ENCODE peak calls at places on chromosomes 11 and 22, in five cellular contexts. Q, V, H, Y and J are unnamed samples.

GRCh38 chr11:109929308-109929707 is 163.9 kb upstream of the ZC3H12C start:
- DNase-seq in Q (no peak), V (no peak), H (no peak), Y (no peak), J (no peak)

GRCh38 chr22:27537481-27537891 is 264.1 kb downstream of the MN1 start:
- DNase-seq in Q (no peak), V (no peak), H (no peak), Y (no peak), J (no peak)

GRCh38 chr11:1428762-1429316 is 39.1 kb downstream of the BRSK2 start:
- DNase-seq in Q (no peak), V (no peak), H (no peak), Y (no peak), J (no peak)

GRCh38 chr11:133966924-133967598 is 10.3 kb upstream of the IGSF9B start:
- DNase-seq in Q (peak; percentile 29), V (no peak), H (peak; percentile 77), Y (peak; percentile 36), J (no peak)

GRCh38 chr11:44564653-44565007 is 833 bp upstream of the CD82 start:
- DNase-seq in Q (no peak), V (peak; percentile 97), H (peak; percentile 45), Y (no peak), J (peak; percentile 91)

GRCh38 chr22:39712938-39713525 is 142.5 kb downstream of the CACNA1I start:
- DNase-seq in Q (no peak), V (no peak), H (no peak), Y (no peak), J (no peak)

GRCh38 chr11:117559698-117560097 is 232.0 kb downstream of the CEP164 start:
- DNase-seq in Q (no peak), V (no peak), H (no peak), Y (no peak), J (no peak)

GRCh38 chr22:36144886-36145541 is 15.5 kb downstream of the APOL3 start:
- DNase-seq in Q (peak; percentile 40), V (peak; percentile 42), H (peak; percentile 86), Y (peak; percentile 54), J (peak; percentile 63)

GRCh38 chr22:45785458-45785857 is 113.8 kb downstream of the ATXN10 start:
- DNase-seq in Q (peak; percentile 28), V (peak; percentile 65), H (no peak), Y (no peak), J (no peak)

GRCh38 chr11:116110802-116111201 is 606.6 kb upstream of the CADM1 start:
- DNase-seq in Q (no peak), V (no peak), H (peak; percentile 9), Y (no peak), J (no peak)

GRCh38 chr11:130166457-130166784 is 6.8 kb downstream of the ST14 start:
- DNase-seq in Q (peak; percentile 72), V (peak; percentile 96), H (no peak), Y (no peak), J (no peak)

GRCh38 chr11:112024178-112024777 is 930 bp upstream of the DLAT start:
- DNase-seq in Q (no peak), V (no peak), H (no peak), Y (peak; percentile 40), J (no peak)

GRCh38 chr11:114738954-114739353 is 60.6 kb downstream of the NXPE2 start:
- DNase-seq in Q (peak; percentile 61), V (peak; percentile 26), H (peak; percentile 45), Y (peak; percentile 46), J (no peak)

GRCh38 chr11:12024314-12024926 is 16.0 kb upstream of the DKK3 start:
- DNase-seq in Q (no peak), V (no peak), H (no peak), Y (no peak), J (no peak)

GRCh38 chr11:123470862-123471261 is 40.8 kb downstream of the GRAMD1B start:
- DNase-seq in Q (no peak), V (no peak), H (no peak), Y (no peak), J (no peak)

GRCh38 chr22:42726811-42727210 is 6.1 kb upstream of the A4GALT start:
- DNase-seq in Q (no peak), V (no peak), H (no peak), Y (no peak), J (no peak)

GRCh38 chr11:93481279-93481678 is 61.9 kb downstream of the SMCO4 start:
- DNase-seq in Q (peak; percentile 76), V (peak; percentile 16), H (no peak), Y (no peak), J (no peak)
- H3K4me1 ChIP-seq in Q (peaks cover 5% of the 10 kb centered on the region), V (no peaks in the 10 kb centered on the region), H (peaks cover 14% of the 10 kb centered on the region), Y (no peaks in the 10 kb centered on the region), J (peaks cover 4% of the 10 kb centered on the region)

GRCh38 chr11:41943671-41944070 is 484.2 kb upstream of the LRRC4C start:
- DNase-seq in Q (no peak), V (peak; percentile 43), H (no peak), Y (no peak), J (no peak)

GRCh38 chr11:41950470-41951143 is 491.2 kb upstream of the LRRC4C start:
- DNase-seq in Q (no peak), V (peak; percentile 6), H (no peak), Y (no peak), J (no peak)

DNA sequence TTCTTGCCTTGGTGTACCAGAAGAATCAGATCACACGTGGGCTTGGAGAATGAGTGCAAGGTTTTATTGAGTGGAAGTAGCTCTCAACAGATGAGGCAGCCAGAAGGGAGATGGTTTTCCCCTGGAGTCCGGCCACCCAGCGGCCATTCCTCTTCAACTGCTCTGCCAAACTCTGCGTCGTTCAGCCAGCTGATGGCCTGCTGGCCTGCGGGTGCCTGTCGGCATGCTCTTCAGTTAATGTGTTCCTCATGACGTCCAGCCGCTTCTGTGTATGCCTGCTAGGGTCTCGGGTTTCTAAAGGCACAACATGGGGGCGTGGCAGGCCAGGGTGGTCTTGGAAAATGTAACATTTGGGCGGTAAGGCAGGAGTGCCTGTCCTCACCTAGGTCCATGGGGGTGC is 487.9 kb upstream of the LRRC4C start:
- DNase-seq in Q (no peak), V (no peak), H (no peak), Y (no peak), J (no peak)
- H3K27me3 ChIP-seq in Q (no peaks in the 10 kb centered on the region), V (no peaks in the 10 kb centered on the region), H (no peaks in the 10 kb centered on the region), Y (no peaks in the 10 kb centered on the region), J (no peaks in the 10 kb centered on the region)

GRCh38 chr11:103648670-103649400 is 387.6 kb upstream of the DDI1 start:
- DNase-seq in Q (no peak), V (peak; percentile 62), H (no peak), Y (no peak), J (no peak)

GRCh38 chr11:103649401-103649895 is 387.0 kb upstream of the DDI1 start:
- DNase-seq in Q (no peak), V (peak; percentile 83), H (no peak), Y (no peak), J (no peak)

GRCh38 chr11:103652013-103652412 is 384.4 kb upstream of the DDI1 start:
- DNase-seq in Q (no peak), V (peak; percentile 59), H (no peak), Y (no peak), J (no peak)

GRCh38 chr11:103651341-103651998 is 385.0 kb upstream of the DDI1 start:
- DNase-seq in Q (no peak), V (no peak), H (no peak), Y (no peak), J (no peak)

DNA sequence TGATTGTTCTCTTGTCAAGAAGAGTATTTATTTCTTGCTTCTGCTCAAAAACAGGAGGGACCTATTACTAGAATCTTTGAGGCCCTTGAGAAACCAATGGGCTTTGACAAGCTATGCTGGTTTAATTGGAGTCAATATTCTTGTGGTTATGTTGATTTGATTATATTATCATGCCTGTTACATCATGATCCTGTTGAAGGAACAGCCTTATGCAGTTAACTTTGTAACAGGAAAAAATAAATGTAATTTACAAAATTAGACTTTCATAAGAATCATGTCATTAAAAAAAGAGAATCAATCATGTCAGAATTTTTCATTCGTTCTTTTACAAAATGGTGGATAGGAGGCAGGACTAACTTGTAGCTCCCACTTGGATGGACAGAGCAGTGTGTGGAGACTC is 386.1 kb upstream of the DDI1 start:
- DNase-seq in Q (no peak), V (no peak), H (no peak), Y (no peak), J (no peak)
- TF ChIP-seq CTCF in Q (no peak), V (no peak), H (no peak), Y (no peak), J (no peak)

GRCh38 chr22:17851754-17852153 is 77.5 kb upstream of the BID start:
- DNase-seq in Q (no peak), V (no peak), H (no peak), Y (no peak), J (peak; percentile 90)
- H3K4me1 ChIP-seq in Q (no peaks in the 10 kb centered on the region), V (peaks cover 4% of the 10 kb centered on the region), H (no peaks in the 10 kb centered on the region), Y (no peaks in the 10 kb centered on the region), J (no peaks in the 10 kb centered on the region)

GRCh38 chr11:45815747-45816146 is 10.8 kb downstream of the SLC35C1 start:
- DNase-seq in Q (no peak), V (peak; percentile 13), H (peak; percentile 57), Y (no peak), J (no peak)

GRCh38 chr11:45820211-45820857 is 15.4 kb downstream of the SLC35C1 start:
- DNase-seq in Q (no peak), V (no peak), H (no peak), Y (no peak), J (no peak)

GRCh38 chr11:45818961-45819605 is 14.1 kb downstream of the SLC35C1 start:
- DNase-seq in Q (no peak), V (no peak), H (no peak), Y (no peak), J (peak; percentile 32)

GRCh38 chr11:45817191-45817590 is 12.2 kb downstream of the SLC35C1 start:
- DNase-seq in Q (no peak), V (no peak), H (no peak), Y (no peak), J (no peak)

DNA sequence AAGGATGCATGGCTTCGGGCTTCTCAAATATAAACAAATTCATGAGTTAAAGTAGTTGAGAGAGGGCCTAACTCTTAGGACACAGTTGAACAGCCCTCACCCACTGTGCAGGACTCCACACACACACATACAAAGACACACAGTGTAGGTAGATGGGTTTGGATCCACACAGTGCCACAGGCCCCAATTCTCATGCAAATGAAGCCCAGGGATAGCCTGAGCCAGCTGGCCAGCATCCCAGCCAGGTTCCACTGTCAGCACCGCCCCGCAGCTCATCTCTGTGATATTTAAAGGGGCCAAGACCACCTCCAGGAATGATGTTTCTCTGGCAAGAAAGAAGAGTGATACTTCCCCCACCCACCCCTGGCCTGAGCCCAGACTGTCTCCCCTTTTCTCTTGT is 11.7 kb downstream of the SLC35C1 start:
- DNase-seq in Q (no peak), V (no peak), H (peak; percentile 79), Y (no peak), J (no peak)
- H3K27me3 ChIP-seq in Q (no peaks in the 10 kb centered on the region), V (no peaks in the 10 kb centered on the region), H (no peaks in the 10 kb centered on the region), Y (no peaks in the 10 kb centered on the region), J (no peaks in the 10 kb centered on the region)

DNA sequence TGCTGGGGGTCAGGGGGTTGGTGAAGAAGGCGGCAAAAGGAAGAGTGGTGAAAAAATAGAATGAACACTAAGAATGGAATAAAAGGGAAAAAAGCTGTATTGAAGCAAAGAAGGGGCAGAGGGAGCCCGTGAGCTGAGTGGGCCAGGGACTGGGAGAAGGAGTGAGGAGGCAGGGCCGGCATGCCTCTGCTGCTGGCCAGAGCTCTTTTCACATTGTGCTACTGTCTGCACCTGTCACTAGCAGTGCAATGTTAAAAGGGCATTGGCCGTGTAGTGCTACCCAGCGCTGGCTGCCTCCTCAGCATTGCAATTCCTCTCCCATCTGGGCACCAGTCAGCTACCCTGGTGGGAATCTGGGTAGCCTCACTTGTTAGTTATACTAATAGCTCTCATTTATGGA is 8.7 kb downstream of the YPEL4 start:
- DNase-seq in Q (no peak), V (no peak), H (peak; percentile 45), Y (no peak), J (no peak)
- TF ChIP-seq CTCF in Q (no peak), V (peak; percentile 26), H (no peak), Y (no peak), J (no peak)